ENCODE peak calls at places on chromosomes 2 and 18, in four cellular contexts. R, P, N and Q are unnamed samples.

GRCh38 chr2:36358317-36358659 is 2.7 kb downstream of the CRIM1 start:
- DNase-seq in P (no peak), R (no peak), N (no peak), Q (no peak)

GRCh38 chr2:240814946-240815760 is 4.9 kb downstream of the KIF1A start:
- DNase-seq in P (peak), N (peak), R (no peak), Q (no peak)

GRCh38 chr2:23492941-23493340 is 108.0 kb downstream of the KLHL29 start:
- DNase-seq in N (no peak), R (no peak), P (no peak), Q (no peak)

GRCh38 chr2:26346454-26347053 is at the start of gene ADGRF3:
- DNase-seq in N (peak), R (peak), P (peak), Q (peak)

GRCh38 chr2:194954216-194954615 is 702.8 kb upstream of the SLC39A10 start:
- DNase-seq in N (no peak), R (no peak), P (no peak), Q (no peak)

GRCh38 chr2:80496770-80497169 is 192.2 kb upstream of the LRRTM1 start:
- DNase-seq in R (no peak), N (no peak), P (no peak), Q (no peak)

GRCh38 chr2:126177479-126177878 is 478.5 kb upstream of the GYPC start:
- DNase-seq in N (no peak), R (no peak), P (no peak), Q (no peak)

GRCh38 chr18:63082661-63083531 is 236.7 kb downstream of the BCL2 start:
- DNase-seq in R (no peak), P (no peak), N (no peak), Q (no peak)

GRCh38 chr2:176852667-176853066 is 359.9 kb upstream of the HNRNPA3 start:
- DNase-seq in N (no peak), R (no peak), P (no peak), Q (no peak)

GRCh38 chr18:51025512-51025911 is 4.5 kb upstream of the SMAD4 start:
- DNase-seq in N (no peak), R (no peak), P (no peak), Q (no peak)

GRCh38 chr2:239269173-239269865 is 131.5 kb downstream of the HDAC4 start:
- DNase-seq in P (no peak), N (no peak), R (no peak), Q (no peak)

GRCh38 chr2:9178905-9179571 is 27.6 kb upstream of the ASAP2 start:
- DNase-seq in P (peak), R (peak), N (peak), Q (no peak)

GRCh38 chr2:240962371-240963064 is 35.9 kb upstream of the SNED1 start:
- DNase-seq in P (peak), N (peak), R (no peak), Q (no peak)

GRCh38 chr2:108212671-108213070 is 27.1 kb upstream of the SULT1C3 start:
- DNase-seq in N (no peak), P (no peak), R (no peak), Q (no peak)

GRCh38 chr2:108219688-108220087 is 20.1 kb upstream of the SULT1C3 start:
- DNase-seq in R (no peak), P (no peak), N (no peak), Q (no peak)

GRCh38 chr2:108217211-108217610 is 22.6 kb upstream of the SULT1C3 start:
- DNase-seq in P (no peak), R (no peak), N (no peak), Q (no peak)

GRCh38 chr2:108220191-108220590 is 19.6 kb upstream of the SULT1C3 start:
- DNase-seq in P (no peak), N (no peak), R (no peak), Q (no peak)

DNA sequence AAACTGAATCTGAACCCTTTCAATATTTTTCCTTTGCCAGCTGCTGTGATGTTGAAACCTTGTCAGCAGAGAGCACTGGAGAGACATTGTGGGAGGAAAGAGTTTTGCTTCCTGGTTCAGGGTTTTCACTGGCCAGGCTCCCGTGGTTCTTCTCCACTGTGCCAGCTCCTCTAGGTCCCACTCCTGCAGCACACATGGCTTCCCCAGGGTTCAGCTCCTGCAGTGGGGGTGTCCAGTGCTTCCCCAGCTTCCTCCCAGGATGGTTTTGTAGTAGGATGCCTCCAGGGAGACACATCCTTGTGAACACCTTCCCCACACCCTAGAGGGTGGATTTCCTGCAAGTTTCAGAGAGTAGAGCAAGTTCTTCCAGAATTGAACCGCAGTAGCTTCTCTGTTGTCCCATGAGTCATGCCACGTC is 24.0 kb upstream of the SULT1C3 start:
- DNase-seq in R (no peak), N (no peak), P (no peak), Q (peak)
- TF ChIP-seq CTCF in R (peak), N (no peak), P (no peak), Q (no peak)

GRCh38 chr2:71959494-71959893 is 188.2 kb downstream of the CYP26B1 start:
- DNase-seq in R (no peak), N (no peak), P (no peak), Q (no peak)
- TF ChIP-seq CTCF in R (no peak), N (no peak), P (no peak), Q (no peak)

GRCh38 chr2:151204720-151205119 is 56.9 kb downstream of the RBM43 start:
- DNase-seq in P (no peak), R (no peak), N (no peak), Q (no peak)

GRCh38 chr2:151207100-151207499 is 54.6 kb downstream of the RBM43 start:
- DNase-seq in P (no peak), N (no peak), R (no peak), Q (no peak)

GRCh38 chr2:151200844-151201243 is 60.8 kb downstream of the RBM43 start:
- DNase-seq in P (no peak), R (no peak), N (no peak), Q (no peak)

GRCh38 chr2:151206446-151206968 is 55.2 kb downstream of the RBM43 start:
- DNase-seq in P (no peak), R (no peak), N (no peak), Q (no peak)

DNA sequence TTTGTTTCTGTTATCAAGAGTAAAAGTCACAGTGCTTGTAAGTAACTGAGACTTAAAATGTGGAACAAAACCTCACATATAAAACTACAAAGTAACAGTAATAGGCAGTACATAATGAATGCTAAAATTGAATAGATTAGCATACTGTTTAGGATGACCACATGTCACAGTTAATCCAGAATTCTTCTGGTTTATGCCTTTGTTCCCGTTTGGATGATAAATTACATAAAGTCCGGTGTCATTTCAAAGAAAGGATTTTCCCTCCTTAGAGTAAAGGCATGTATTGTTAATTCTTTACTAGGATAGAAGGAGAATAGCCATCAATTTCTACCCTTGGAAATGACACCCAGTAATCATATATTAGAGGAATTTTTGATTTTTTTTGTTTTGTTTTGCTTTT is 56.1 kb downstream of the RBM43 start:
- DNase-seq in R (no peak), N (no peak), P (no peak), Q (no peak)
- TF ChIP-seq CTCF in R (no peak), N (no peak), P (no peak), Q (no peak)

GRCh38 chr2:144159264-144159663 is 360.7 kb downstream of the ZEB2 start:
- DNase-seq in P (no peak), N (no peak), R (no peak), Q (no peak)
- TF ChIP-seq CTCF in P (no peak), N (no peak), R (no peak), Q (no peak)

GRCh38 chr2:47313728-47314127 is 89.2 kb upstream of the MSH2 start:
- DNase-seq in P (no peak), N (no peak), R (no peak), Q (no peak)
- TF ChIP-seq CTCF in P (no peak), N (no peak), R (peak), Q (peak)

DNA sequence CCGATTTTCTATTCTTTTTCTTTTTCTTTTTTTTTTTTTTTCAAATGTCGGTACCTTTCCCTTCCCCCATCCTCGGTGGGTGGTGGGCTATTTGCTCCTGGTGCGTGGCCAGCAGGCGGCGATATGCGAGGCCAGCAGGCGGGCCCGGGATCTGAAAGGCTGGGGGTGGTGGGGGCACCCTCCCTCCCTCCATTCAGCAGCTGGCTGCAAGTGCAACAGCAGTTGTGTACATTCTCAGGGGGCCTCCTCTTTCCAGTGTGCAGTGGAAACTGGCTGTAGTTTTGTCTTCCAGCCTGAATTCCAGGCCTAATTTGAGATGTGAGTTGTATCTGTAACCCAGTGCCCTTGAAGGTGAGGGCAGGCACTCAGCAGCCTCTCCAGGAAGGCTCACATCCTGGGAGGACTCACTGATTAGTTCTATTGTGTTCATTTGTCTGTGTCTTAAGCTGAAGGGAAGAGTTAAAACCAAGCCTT is 3.1 kb downstream of the MYCN start:
- DNase-seq in N (peak), P (no peak), R (no peak), Q (peak)
- TF ChIP-seq CTCF in N (peak), P (no peak), R (peak), Q (peak)

GRCh38 chr2:64522843-64523428 is 1.2 kb upstream of the AFTPH start:
- DNase-seq in R (peak), N (peak), P (no peak), Q (peak)

GRCh38 chr2:64525323-64525625 is 1.1 kb downstream of the AFTPH start:
- DNase-seq in R (peak), P (no peak), N (no peak), Q (peak)

GRCh38 chr2:64526034-64526433 is 1.9 kb downstream of the AFTPH start:
- DNase-seq in P (no peak), R (no peak), N (no peak), Q (no peak)

GRCh38 chr2:64524604-64525322 is 635 bp downstream of the AFTPH start:
- DNase-seq in R (peak), P (peak), N (no peak), Q (peak)

GRCh38 chr2:64523667-64524603 is at the start of gene AFTPH:
- DNase-seq in P (peak), N (peak), R (peak), Q (peak)
- TF ChIP-seq CTCF in P (no peak), N (no peak), R (no peak), Q (peak)

GRCh38 chr18:67705748-67706147 is 189.2 kb upstream of the DSEL start:
- DNase-seq in N (no peak), P (no peak), R (no peak), Q (no peak)

GRCh38 chr18:67715567-67715966 is 199.0 kb upstream of the DSEL start:
- DNase-seq in N (no peak), P (no peak), R (no peak), Q (no peak)

DNA sequence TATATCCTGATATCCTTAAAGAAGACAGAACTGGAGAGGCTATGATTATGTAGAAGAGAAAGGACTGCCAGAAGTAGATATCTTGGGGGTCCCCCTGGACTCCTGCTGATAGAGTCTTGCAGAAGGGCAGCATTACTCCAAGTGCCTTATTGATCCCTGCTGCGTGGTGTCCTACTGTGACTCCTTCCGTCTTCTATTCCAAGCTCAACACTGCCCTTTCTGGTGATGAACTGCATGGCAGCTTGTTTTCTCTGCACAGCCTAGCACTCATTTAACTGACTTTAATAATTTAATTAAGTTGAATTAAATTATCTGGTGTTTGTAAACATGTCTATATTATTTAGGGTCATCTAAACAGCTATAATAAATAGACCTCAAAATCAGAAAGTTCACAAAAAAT is 194.1 kb upstream of the DSEL start:
- DNase-seq in P (no peak), R (no peak), N (no peak), Q (no peak)
- TF ChIP-seq CTCF in P (no peak), R (peak), N (no peak), Q (peak)